ENCODE peak calls at places on chromosomes 13 and 19, in ten cellular contexts. M is foreskin fibroblast; J is ovary; R is fibroblast of the aortic adventitia; S is effector memory CD4-positive, alpha-beta T cell; X is mucosa of descending colon; C is Caco-2; Y is CD8-positive, alpha-beta T cell; D is right cardiac atrium; P is psoas muscle. N is an unnamed sample.

GRCh38 chr13:106349080-106349841 is 186.2 kb downstream of the EFNB2 start:
- DNase-seq in M (peak), J (peak), R (no peak), S (no peak), X (peak), C (peak), Y (no peak), D (peak), P (no peak), N (no peak)

GRCh38 chr13:39197645-39198007 is 159.4 kb downstream of the NHLRC3 start:
- DNase-seq in M (no peak), J (no peak), R (no peak), S (no peak), X (no peak), C (no peak), Y (no peak), D (no peak), P (no peak), N (no peak)

GRCh38 chr19:16527971-16528521 is 14.2 kb downstream of the CHERP start:
- DNase-seq in M (peak), J (no peak), R (no peak), S (peak), X (no peak), C (no peak), Y (peak), D (no peak), P (no peak), N (no peak)

GRCh38 chr19:9791552-9792181 is 23.1 kb upstream of the ZNF846 start:
- DNase-seq in M (peak), J (peak), R (peak), S (peak), X (peak), C (peak), Y (peak), D (peak), P (peak), N (peak)

GRCh38 chr13:70889163-70889562 is 780.9 kb upstream of the KLHL1 start:
- DNase-seq in M (no peak), J (no peak), R (no peak), S (no peak), X (no peak), C (no peak), Y (no peak), D (no peak), P (no peak), N (no peak)

GRCh38 chr19:11125994-11126685 is 29.4 kb downstream of the SPC24 start:
- DNase-seq in M (peak), J (peak), R (peak), S (peak), X (peak), C (peak), Y (peak), D (peak), P (peak), N (peak)

GRCh38 chr19:41940443-41941409 is 12.5 kb upstream of the ERFL start:
- DNase-seq in M (no peak), J (no peak), R (no peak), S (no peak), X (peak), C (no peak), Y (no peak), D (peak), P (no peak), N (no peak)

GRCh38 chr19:39424934-39425333 is 10.8 kb downstream of the RPS16 start:
- DNase-seq in M (no peak), J (peak), R (no peak), S (no peak), X (no peak), C (no peak), Y (no peak), D (peak), P (no peak), N (no peak)

GRCh38 chr13:99425485-99426341 is 75.6 kb upstream of the TM9SF2 start:
- DNase-seq in M (no peak), J (no peak), R (no peak), S (no peak), X (peak), C (no peak), Y (peak), D (peak), P (no peak), N (peak)

GRCh38 chr19:19205416-19206410 is 2.5 kb upstream of the NR2C2AP start:
- DNase-seq in M (no peak), J (no peak), R (no peak), S (no peak), X (no peak), C (no peak), Y (no peak), D (no peak), P (no peak), N (no peak)

GRCh38 chr13:101455863-101456262 is 3.4 kb downstream of the ITGBL1 start:
- DNase-seq in M (peak), J (no peak), R (peak), S (no peak), X (no peak), C (no peak), Y (no peak), D (no peak), P (no peak), N (no peak)

GRCh38 chr19:33727331-33728028 is 69.2 kb upstream of the KCTD15 start:
- DNase-seq in M (no peak), J (no peak), R (no peak), S (no peak), X (no peak), C (no peak), Y (no peak), D (no peak), P (no peak), N (no peak)

GRCh38 chr19:10120538-10121198 is 969 bp upstream of the EIF3G start:
- DNase-seq in M (peak), J (peak), R (peak), S (no peak), X (no peak), C (no peak), Y (no peak), D (peak), P (no peak), N (no peak)

GRCh38 chr19:39676004-39676403 is 20.3 kb downstream of the LGALS16 start:
- DNase-seq in M (no peak), J (no peak), R (no peak), S (no peak), X (no peak), C (no peak), Y (no peak), D (no peak), P (no peak), N (no peak)

GRCh38 chr13:50678464-50679162 is 164.9 kb downstream of the DLEU7 start:
- DNase-seq in M (peak), J (no peak), R (peak), S (no peak), X (no peak), C (no peak), Y (no peak), D (no peak), P (no peak), N (no peak)

GRCh38 chr13:99981115-99982020 is at the start of gene ZIC2:
- DNase-seq in M (peak), J (no peak), R (no peak), S (no peak), X (peak), C (no peak), Y (no peak), D (peak), P (no peak), N (peak)

GRCh38 chr13:68019901-68020300 is 789.8 kb upstream of the PCDH9 start:
- DNase-seq in M (no peak), J (no peak), R (no peak), S (no peak), X (no peak), C (no peak), Y (no peak), D (no peak), P (no peak), N (no peak)

GRCh38 chr19:43774103-43774939 is 6.5 kb downstream of the KCNN4 start:
- DNase-seq in M (peak), J (peak), R (peak), S (no peak), X (peak), C (no peak), Y (no peak), D (peak), P (peak), N (no peak)

GRCh38 chr13:29573190-29573589 is 22.3 kb downstream of the SLC7A1 start:
- DNase-seq in M (peak), J (peak), R (peak), S (no peak), X (peak), C (no peak), Y (no peak), D (peak), P (peak), N (no peak)

GRCh38 chr19:12769689-12770088 is 5.7 kb downstream of the HOOK2 start:
- DNase-seq in M (no peak), J (no peak), R (no peak), S (peak), X (peak), C (no peak), Y (no peak), D (no peak), P (no peak), N (peak)

GRCh38 chr19:55178781-55179569 is 1.1 kb downstream of the SYT5 start:
- DNase-seq in M (peak), J (peak), R (peak), S (peak), X (peak), C (peak), Y (peak), D (peak), P (peak), N (peak)

GRCh38 chr19:47790398-47790814 is 11.9 kb downstream of the SELENOW start:
- DNase-seq in M (peak), J (peak), R (peak), S (peak), X (peak), C (peak), Y (peak), D (peak), P (peak), N (peak)

GRCh38 chr19:17220207-17220758 is 5.1 kb downstream of the USE1 start:
- DNase-seq in M (peak), J (peak), R (peak), S (no peak), X (peak), C (no peak), Y (no peak), D (peak), P (peak), N (no peak)

GRCh38 chr13:28719656-28720055 is 886 bp upstream of the SLC46A3 start:
- DNase-seq in M (peak), J (no peak), R (peak), S (no peak), X (no peak), C (no peak), Y (no peak), D (no peak), P (no peak), N (no peak)

GRCh38 chr13:104315606-104316005 is 1249.4 kb upstream of the SLC10A2 start:
- DNase-seq in M (peak), J (no peak), R (peak), S (no peak), X (no peak), C (peak), Y (no peak), D (no peak), P (no peak), N (no peak)

GRCh38 chr13:100138859-100139491 is 50.1 kb downstream of the PCCA start:
- DNase-seq in M (no peak), J (no peak), R (no peak), S (no peak), X (no peak), C (no peak), Y (no peak), D (no peak), P (no peak), N (no peak)

GRCh38 chr13:112894423-112894672 is 74.7 kb upstream of the MCF2L start:
- DNase-seq in M (no peak), J (no peak), R (no peak), S (no peak), X (no peak), C (no peak), Y (no peak), D (no peak), P (peak), N (no peak)

GRCh38 chr19:1239420-1239795 is 1.6 kb upstream of the CBARP start:
- DNase-seq in M (no peak), J (no peak), R (no peak), S (no peak), X (no peak), C (no peak), Y (no peak), D (no peak), P (no peak), N (no peak)

GRCh38 chr13:93450226-93450625 is 223.6 kb downstream of the GPC6 start:
- DNase-seq in M (peak), J (no peak), R (peak), S (no peak), X (no peak), C (no peak), Y (no peak), D (no peak), P (no peak), N (no peak)

GRCh38 chr13:41458939-41459753 is 1.8 kb downstream of the RGCC start:
- DNase-seq in M (peak), J (no peak), R (peak), S (no peak), X (peak), C (peak), Y (peak), D (peak), P (no peak), N (peak)

GRCh38 chr19:11505504-11506100 is at the start of gene ZNF653:
- DNase-seq in M (peak), J (peak), R (peak), S (peak), X (peak), C (peak), Y (peak), D (peak), P (peak), N (peak)

GRCh38 chr13:33649212-33649917 is 168.6 kb upstream of the RFC3 start:
- DNase-seq in M (peak), J (no peak), R (no peak), S (no peak), X (no peak), C (no peak), Y (no peak), D (no peak), P (no peak), N (no peak)

GRCh38 chr13:33761744-33762143 is 56.2 kb upstream of the RFC3 start:
- DNase-seq in M (peak), J (no peak), R (no peak), S (no peak), X (no peak), C (no peak), Y (no peak), D (no peak), P (no peak), N (no peak)

GRCh38 chr19:55251296-55252081 is 7.3 kb downstream of the PPP6R1 start:
- DNase-seq in M (no peak), J (no peak), R (peak), S (peak), X (peak), C (no peak), Y (no peak), D (no peak), P (peak), N (peak)

GRCh38 chr13:37369618-37370017 is 228.9 kb downstream of the POSTN start:
- DNase-seq in M (peak), J (no peak), R (peak), S (no peak), X (no peak), C (no peak), Y (no peak), D (no peak), P (no peak), N (no peak)

GRCh38 chr19:49932731-49933131 is 3.4 kb upstream of the NUP62 start:
- DNase-seq in M (no peak), J (no peak), R (no peak), S (peak), X (peak), C (no peak), Y (peak), D (peak), P (no peak), N (peak)

DNA sequence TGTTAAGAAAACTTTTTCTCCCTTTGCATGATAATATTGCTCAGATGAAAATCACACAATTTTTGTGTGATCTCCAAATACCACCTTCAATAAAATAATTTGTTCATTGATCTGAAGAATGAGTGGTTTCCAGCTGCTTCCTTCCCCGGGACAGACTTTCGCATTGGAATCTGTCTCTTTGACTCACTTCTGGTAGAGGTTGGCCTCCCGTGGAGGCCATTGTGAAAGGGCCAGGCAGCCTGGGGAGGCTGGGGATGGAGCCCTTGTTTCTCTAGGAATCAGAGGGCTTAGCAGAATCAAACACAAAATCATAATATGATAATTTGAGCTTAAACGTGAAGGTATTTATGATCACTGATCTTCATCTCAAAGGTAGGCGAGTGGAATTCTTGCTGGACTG is 135.0 kb upstream of the ZNF536 start:
- DNase-seq in M (no peak), J (no peak), R (no peak), S (no peak), X (no peak), C (no peak), Y (no peak), D (no peak), P (no peak), N (no peak)
- H3K4me3 ChIP-seq in M (no peak), J (no peak), R (no peak), S (no peak), X (no peak), C (no peak), Y (no peak), D (no peak), P (no peak), N (no peak)

GRCh38 chr19:8445488-8446001 is 770 bp downstream of the HNRNPM start:
- DNase-seq in M (peak), J (peak), R (no peak), S (peak), X (peak), C (peak), Y (peak), D (peak), P (peak), N (no peak)
- H3K4me3 ChIP-seq in M (peak), J (peak), R (peak), S (peak), X (peak), C (peak), Y (peak), D (peak), P (peak), N (peak)

GRCh38 chr19:15293751-15294505 is 38.4 kb downstream of the BRD4 start:
- DNase-seq in M (peak), J (no peak), R (peak), S (no peak), X (no peak), C (no peak), Y (no peak), D (no peak), P (no peak), N (no peak)
- H3K4me3 ChIP-seq in M (peak), J (no peak), R (no peak), S (no peak), X (no peak), C (no peak), Y (no peak), D (no peak), P (peak), N (peak)

GRCh38 chr19:2952953-2953481 is 8.2 kb upstream of the ZNF77 start:
- DNase-seq in M (no peak), J (no peak), R (peak), S (no peak), X (peak), C (peak), Y (no peak), D (no peak), P (no peak), N (no peak)
- H3K4me3 ChIP-seq in M (no peak), J (peak), R (peak), S (no peak), X (no peak), C (peak), Y (no peak), D (no peak), P (no peak), N (no peak)

GRCh38 chr19:45879971-45880370 is 6.0 kb downstream of the IRF2BP1 start:
- DNase-seq in M (no peak), J (no peak), R (no peak), S (no peak), X (no peak), C (no peak), Y (no peak), D (no peak), P (no peak), N (no peak)

GRCh38 chr19:45882652-45883585 is 3.0 kb downstream of the IRF2BP1 start:
- DNase-seq in M (peak), J (peak), R (peak), S (peak), X (peak), C (peak), Y (peak), D (peak), P (peak), N (peak)

GRCh38 chr19:45881909-45882528 is 3.9 kb downstream of the IRF2BP1 start:
- DNase-seq in M (no peak), J (no peak), R (no peak), S (no peak), X (peak), C (peak), Y (no peak), D (peak), P (no peak), N (no peak)

GRCh38 chr19:45883586-45883880 is 2.4 kb downstream of the IRF2BP1 start:
- DNase-seq in M (no peak), J (no peak), R (no peak), S (no peak), X (no peak), C (no peak), Y (no peak), D (no peak), P (no peak), N (no peak)

DNA sequence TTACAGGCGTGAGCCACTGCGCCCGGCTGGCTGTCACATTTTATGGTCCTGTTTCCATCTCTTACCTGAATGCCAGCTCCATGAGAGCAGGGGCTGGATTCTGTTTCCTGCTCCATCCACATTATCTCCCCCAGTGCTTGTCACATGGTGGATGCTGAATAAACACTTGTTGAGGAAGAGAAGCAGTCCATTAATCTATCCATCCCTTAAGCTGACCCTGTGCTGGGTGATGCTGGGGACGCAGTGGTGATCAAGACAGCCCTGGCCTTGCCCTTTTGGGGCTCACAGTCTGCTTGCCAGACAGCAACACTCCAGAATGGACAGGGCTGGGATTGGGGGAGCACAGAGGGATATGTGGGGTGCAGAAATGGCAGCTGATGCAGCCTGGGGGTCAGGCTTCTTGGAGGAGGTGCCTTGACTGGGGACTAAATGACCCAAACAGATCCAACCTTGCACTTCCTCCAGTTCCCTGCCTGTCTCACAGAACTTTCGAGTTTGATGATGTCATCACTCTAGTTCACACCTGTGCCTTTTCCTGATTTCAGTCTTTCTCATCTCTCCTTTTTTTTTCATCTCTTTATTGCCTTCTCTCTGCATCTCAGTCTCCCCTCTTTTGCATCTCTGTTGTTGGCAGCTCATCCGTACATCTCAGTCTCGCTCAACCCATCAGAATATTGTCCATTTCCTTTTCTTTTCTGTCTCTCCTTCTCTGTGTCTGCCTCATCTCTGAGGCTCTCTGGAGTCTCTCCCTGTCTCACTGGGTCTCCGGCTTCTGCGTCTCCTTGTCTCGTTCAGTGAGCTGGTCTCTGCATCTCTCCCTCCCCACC is 4.6 kb downstream of the IRF2BP1 start:
- DNase-seq in M (no peak), J (no peak), R (no peak), S (no peak), X (no peak), C (no peak), Y (no peak), D (peak), P (no peak), N (no peak)
- H3K4me3 ChIP-seq in M (no peak), J (no peak), R (no peak), S (no peak), X (no peak), C (peak), Y (no peak), D (no peak), P (no peak), N (no peak)

GRCh38 chr13:109784590-109785140 is 1.7 kb downstream of the IRS2 start:
- DNase-seq in M (peak), J (peak), R (peak), S (no peak), X (peak), C (peak), Y (peak), D (peak), P (peak), N (no peak)
- H3K4me3 ChIP-seq in M (peak), J (peak), R (peak), S (peak), X (peak), C (peak), Y (peak), D (peak), P (peak), N (no peak)

N was measured in Jurkat, Clone E6-1.